ENCODE peak calls at places on chromosomes 16 and 17, in seven cellular contexts. W is NCI-H524 treated with DMSO at 0.1 percent for 48 hours, G is GM12865, I is colonic mucosa, P is Ammon's horn, A is NCI-H2029, Q is H9. L is an unnamed sample.
A peak's percentile ranks its signal among the peaks of the same experiment; 100 is the strongest.

GRCh38 chr16:17951273-17951845 is 385.2 kb downstream of the NPIPA8 start:
- DNase-seq in W (no peak), G (no peak), Q (no peak), P (no peak), I (no peak), A (no peak), L (no peak)

GRCh38 chr17:41439375-41439774 is 1.4 kb downstream of the KRT38 start:
- DNase-seq in Q (no peak), W (no peak), P (no peak), A (no peak), I (no peak), G (no peak), L (no peak)

GRCh38 chr16:82603784-82604411 is 22.9 kb upstream of the CDH13 start:
- DNase-seq in A (no peak), P (peak; percentile 69), G (peak; percentile 21), I (peak; percentile 29), Q (peak; percentile 78), W (no peak), L (peak; percentile 49)

GRCh38 chr17:73823684-73824083 is 179.4 kb upstream of the SDK2 start:
- DNase-seq in W (no peak), G (peak; percentile 25), P (no peak), I (no peak), Q (no peak), A (no peak), L (no peak)

GRCh38 chr17:17416007-17416399 is 60.8 kb upstream of the MED9 start:
- DNase-seq in P (peak; percentile 73), Q (peak; percentile 84), W (no peak), I (peak; percentile 37), G (peak; percentile 63), A (peak; percentile 82), L (no peak)

GRCh38 chr17:58052951-58053715 is 30.1 kb upstream of the DYNLL2 start:
- DNase-seq in A (no peak), I (no peak), Q (no peak), G (no peak), W (no peak), P (peak; percentile 27), L (no peak)

GRCh38 chr16:726438-727290 is at the start of the genes CCDC78 and HAGHL:
- DNase-seq in Q (peak; percentile 85), G (peak; percentile 79), W (no peak), P (peak; percentile 54), A (no peak), I (peak; percentile 80), L (peak; percentile 58)

GRCh38 chr17:36600936-36601302 is 464 bp upstream of the MRM1 start:
- DNase-seq in A (no peak), P (no peak), Q (no peak), W (peak; percentile 54), G (no peak), I (no peak), L (no peak)

GRCh38 chr17:385195-385835 is 32.7 kb upstream of the RPH3AL start:
- DNase-seq in Q (peak; percentile 63), A (peak; percentile 10), G (no peak), I (peak; percentile 30), W (no peak), P (no peak), L (peak; percentile 50)

GRCh38 chr17:9259419-9259818 is 238.1 kb downstream of the NTN1 start:
- DNase-seq in A (no peak), Q (no peak), W (no peak), P (no peak), I (no peak), G (no peak), L (peak; percentile 29)

GRCh38 chr17:78696016-78696992 is 85.8 kb downstream of the CYTH1 start:
- DNase-seq in A (no peak), I (no peak), W (no peak), Q (no peak), G (no peak), P (no peak), L (no peak)

GRCh38 chr17:1031711-1032110 is 34.8 kb downstream of the TIMM22 start:
- DNase-seq in G (no peak), W (no peak), P (peak; percentile 77), I (peak; percentile 42), A (no peak), Q (peak; percentile 78), L (peak; percentile 32)

GRCh38 chr16:75491876-75492275 is 3.4 kb downstream of the CHST6 start:
- DNase-seq in I (no peak), Q (peak; percentile 62), P (peak; percentile 89), G (peak; percentile 28), W (no peak), A (peak; percentile 43), L (no peak)

GRCh38 chr17:39737761-39738567 is at the start of gene GRB7:
- DNase-seq in Q (peak; percentile 86), I (peak; percentile 93), W (no peak), P (no peak), G (no peak), A (peak; percentile 83), L (peak; percentile 97)

GRCh38 chr17:37576281-37576680 is 32.9 kb downstream of the SYNRG start:
- DNase-seq in A (no peak), Q (no peak), I (no peak), G (no peak), W (no peak), P (no peak), L (no peak)

GRCh38 chr16:22296225-22297113 is 740 bp upstream of the POLR3E start:
- DNase-seq in Q (no peak), W (peak; percentile 33), P (no peak), A (no peak), I (no peak), G (no peak), L (peak; percentile 31)

GRCh38 chr17:55454906-55455474 is 33.4 kb upstream of the MMD start:
- DNase-seq in P (no peak), Q (no peak), G (no peak), I (no peak), W (no peak), A (no peak), L (no peak)

GRCh38 chr17:8949061-8949622 is 16.4 kb downstream of the PIK3R5 start:
- DNase-seq in Q (no peak), G (peak; percentile 77), P (no peak), I (no peak), W (no peak), A (no peak), L (no peak)

GRCh38 chr16:54285414-54286066 is 1.0 kb downstream of the IRX3 start:
- DNase-seq in G (no peak), P (no peak), I (no peak), W (no peak), Q (peak; percentile 49), A (no peak), L (no peak)

GRCh38 chr16:49778202-49778601 is 77.7 kb downstream of the ZNF423 start:
- DNase-seq in I (no peak), G (no peak), P (no peak), W (no peak), Q (no peak), A (no peak), L (no peak)

GRCh38 chr17:67578058-67578457 is 139.7 kb upstream of the NOL11 start:
- DNase-seq in I (no peak), P (no peak), Q (no peak), A (no peak), W (no peak), G (peak; percentile 91), L (no peak)

GRCh38 chr16:50593410-50594139 is 45.4 kb downstream of the NKD1 start:
- DNase-seq in A (no peak), P (peak; percentile 43), Q (peak; percentile 78), G (no peak), I (no peak), W (no peak), L (no peak)

GRCh38 chr16:30842971-30843370 is 50.9 kb downstream of the BCL7C start:
- DNase-seq in W (no peak), P (no peak), G (no peak), I (no peak), A (no peak), Q (no peak), L (no peak)

GRCh38 chr17:52758481-52758880 is 600.0 kb upstream of the CA10 start:
- DNase-seq in I (no peak), Q (no peak), A (no peak), P (no peak), W (no peak), G (no peak), L (no peak)

GRCh38 chr17:6086603-6087400 is 16.6 kb downstream of the WSCD1 start:
- DNase-seq in I (no peak), G (no peak), Q (no peak), W (no peak), A (no peak), P (no peak), L (no peak)

GRCh38 chr17:50586421-50587247 is 26.1 kb downstream of the CACNA1G start:
- DNase-seq in Q (no peak), P (no peak), I (no peak), W (no peak), G (no peak), A (no peak), L (no peak)

GRCh38 chr17:58323420-58324408 is 4.9 kb downstream of the TSPOAP1 start:
- DNase-seq in W (no peak), Q (no peak), A (no peak), I (no peak), G (no peak), P (no peak), L (no peak)

GRCh38 chr17:64635647-64636305 is 26.3 kb downstream of the SMURF2 start:
- DNase-seq in I (no peak), Q (no peak), P (no peak), W (no peak), G (peak; percentile 68), A (peak; percentile 9), L (no peak)

GRCh38 chr16:10828851-10829331 is 10.3 kb upstream of the TVP23A start:
- DNase-seq in A (peak; percentile 88), G (no peak), W (no peak), P (peak; percentile 92), I (peak; percentile 78), Q (no peak), L (peak; percentile 98)

GRCh38 chr16:22397459-22397858 is 23.0 kb upstream of the CDR2 start:
- DNase-seq in A (no peak), I (no peak), G (no peak), P (no peak), W (no peak), Q (no peak), L (no peak)

GRCh38 chr17:35322749-35323148 is 50.7 kb downstream of the SLFN11 start:
- DNase-seq in P (no peak), G (no peak), I (no peak), A (no peak), W (no peak), Q (no peak), L (no peak)

GRCh38 chr17:29032798-29033197 is 10.1 kb upstream of the PIPOX start:
- DNase-seq in I (no peak), W (no peak), P (no peak), A (no peak), G (no peak), Q (peak; percentile 76), L (no peak)

GRCh38 chr16:13269905-13270528 is 368.6 kb downstream of the SHISA9 start:
- DNase-seq in W (no peak), Q (no peak), A (no peak), P (no peak), G (no peak), I (no peak), L (no peak)

GRCh38 chr16:31702796-31703195 is 170.8 kb upstream of the ZNF267 start:
- DNase-seq in W (no peak), G (no peak), P (no peak), Q (no peak), I (no peak), A (no peak), L (no peak)

GRCh38 chr16:80536246-80536645 is 4.5 kb upstream of the DYNLRB2 start:
- DNase-seq in G (no peak), A (no peak), P (no peak), W (no peak), Q (no peak), I (no peak), L (no peak)

GRCh38 chr17:48553837-48554236 is 8.9 kb upstream of the HOXB2 start:
- DNase-seq in I (no peak), W (no peak), Q (no peak), A (no peak), G (no peak), P (no peak), L (no peak)